ENCODE peak calls at places on chromosomes 6 and 20, in ten cellular contexts. G is RWPE1; Y is stimulated activated CD8-positive, alpha-beta memory T cell treated with anti-CD3 and anti-CD28 coated beads, Interleukin-2, amount 100 ng/mL, for 1 hour; D is IMR-90; O is upper lobe of right lung; W is anterior cingulate cortex; H is tibial nerve; V is osteocyte; R is SK-N-SH; F is stimulated activated CD4-positive, alpha-beta T cell treated with anti-CD3 and anti-CD28 coated beads, TNF-alpha, amount 100 ng/mL, for 24 hours. U is an unnamed sample.

GRCh38 chr6:23176883-23177282 is 607.5 kb downstream of the HDGFL1 start:
- DNase-seq in G (no peak), Y (no peak), D (no peak), O (no peak), W (no peak), H (no peak), V (no peak), R (no peak), F (no peak), U (no peak)

GRCh38 chr20:57594092-57594911 is 25.9 kb downstream of the ZBP1 start:
- DNase-seq in G (peak; percentile 77), Y (no peak), D (peak; percentile 8), O (peak; percentile 80), W (peak; percentile 7), H (peak; percentile 53), V (no peak), R (peak; percentile 89), F (peak; percentile 34), U (no peak)

GRCh38 chr20:44442298-44443070 is 33.2 kb upstream of the TTPAL start:
- DNase-seq in G (peak; percentile 60), Y (no peak), D (no peak), O (no peak), W (no peak), H (no peak), V (no peak), R (no peak), F (no peak), U (no peak)

GRCh38 chr20:39880890-39881289 is 808.1 kb downstream of the MAFB start:
- DNase-seq in G (peak; percentile 54), Y (no peak), D (no peak), O (no peak), W (no peak), H (no peak), V (no peak), R (peak; percentile 8), F (no peak), U (no peak)

GRCh38 chr20:20744170-20744725 is 31.8 kb upstream of the RALGAPA2 start:
- DNase-seq in G (no peak), Y (no peak), D (no peak), O (no peak), W (no peak), H (no peak), V (no peak), R (no peak), F (no peak), U (no peak)

GRCh38 chr6:155117266-155117665 is 122.2 kb downstream of the TIAM2 start:
- DNase-seq in G (no peak), Y (no peak), D (peak; percentile 86), O (no peak), W (no peak), H (no peak), V (no peak), R (no peak), F (no peak), U (no peak)

GRCh38 chr6:166780284-166780683 is 153.2 kb upstream of the RPS6KA2 start:
- DNase-seq in G (no peak), Y (no peak), D (no peak), O (no peak), W (no peak), H (no peak), V (peak; percentile 69), R (no peak), F (no peak), U (no peak)

GRCh38 chr20:62186887-62187866 is 4.3 kb downstream of the MTG2 start:
- DNase-seq in G (peak; percentile 86), Y (no peak), D (peak; percentile 37), O (no peak), W (no peak), H (no peak), V (no peak), R (no peak), F (no peak), U (no peak)

GRCh38 chr6:33633462-33634158 is 12.5 kb downstream of the ITPR3 start:
- DNase-seq in G (peak; percentile 75), Y (peak; percentile 17), D (peak; percentile 27), O (peak; percentile 91), W (no peak), H (no peak), V (no peak), R (peak; percentile 90), F (peak; percentile 46), U (no peak)

GRCh38 chr6:161894436-161894835 is 620.6 kb upstream of the AGPAT4 start:
- DNase-seq in G (no peak), Y (no peak), D (no peak), O (no peak), W (no peak), H (no peak), V (no peak), R (no peak), F (no peak), U (no peak)

GRCh38 chr20:62745959-62746288 is 37.3 kb downstream of the NTSR1 start:
- DNase-seq in G (no peak), Y (no peak), D (no peak), O (no peak), W (no peak), H (no peak), V (no peak), R (no peak), F (no peak), U (no peak)

GRCh38 chr6:55886185-55886836 is 10.9 kb upstream of the BMP5 start:
- DNase-seq in G (no peak), Y (no peak), D (peak; percentile 24), O (no peak), W (no peak), H (no peak), V (no peak), R (no peak), F (no peak), U (no peak)

U was measured in cortex of kidney.